ENCODE peak calls at places on chromosomes 2 and 18, in eight cellular contexts. One of them, this sample, is unnamed.

GRCh38 chr2:85961053-85961452 is 72.3 kb upstream of the ST3GAL5 start:
- DNase-seq in kidney: no peak
- DNase-seq in germinal center: no peak
- DNase-seq in GM10248: no peak
- DNase-seq in ascending aorta: no peak
- DNase-seq in activated CD8-positive, alpha-beta memory T cell treated with anti-CD3 and anti-CD28 coated beads for 48 hours: no peak
- DNase-seq in activated T-helper 1 cell treated with Interleukin-2 at 50 U/mL for 16 hours: no peak
- DNase-seq in Peyer's patch: no peak
- DNase-seq in this sample: no peak

GRCh38 chr18:60892855-60893254 is 440.4 kb upstream of the CDH20 start:
- DNase-seq in GM10248: no peak
- DNase-seq in germinal center: no peak
- DNase-seq in Peyer's patch: no peak
- DNase-seq in activated T-helper 1 cell treated with Interleukin-2 at 50 U/mL for 16 hours: no peak
- DNase-seq in ascending aorta: no peak
- DNase-seq in activated CD8-positive, alpha-beta memory T cell treated with anti-CD3 and anti-CD28 coated beads for 48 hours: no peak
- DNase-seq in kidney: no peak
- DNase-seq in this sample: no peak

GRCh38 chr2:60551241-60552095 is 2.0 kb downstream of the BCL11A start:
- DNase-seq in activated CD8-positive, alpha-beta memory T cell treated with anti-CD3 and anti-CD28 coated beads for 48 hours: no peak
- DNase-seq in ascending aorta: no peak
- DNase-seq in Peyer's patch: peak
- DNase-seq in activated T-helper 1 cell treated with Interleukin-2 at 50 U/mL for 16 hours: no peak
- DNase-seq in GM10248: no peak
- DNase-seq in kidney: peak
- DNase-seq in germinal center: no peak
- DNase-seq in this sample: no peak

GRCh38 chr2:28976584-28976983 is 4.5 kb upstream of the TOGARAM2 start:
- DNase-seq in activated T-helper 1 cell treated with Interleukin-2 at 50 U/mL for 16 hours: no peak
- DNase-seq in activated CD8-positive, alpha-beta memory T cell treated with anti-CD3 and anti-CD28 coated beads for 48 hours: no peak
- DNase-seq in kidney: peak
- DNase-seq in ascending aorta: no peak
- DNase-seq in germinal center: no peak
- DNase-seq in Peyer's patch: no peak
- DNase-seq in GM10248: no peak
- DNase-seq in this sample: no peak

GRCh38 chr2:104944495-104944894 is 90.6 kb downstream of the POU3F3 start:
- DNase-seq in germinal center: no peak
- DNase-seq in activated CD8-positive, alpha-beta memory T cell treated with anti-CD3 and anti-CD28 coated beads for 48 hours: no peak
- DNase-seq in Peyer's patch: no peak
- DNase-seq in activated T-helper 1 cell treated with Interleukin-2 at 50 U/mL for 16 hours: no peak
- DNase-seq in ascending aorta: no peak
- DNase-seq in GM10248: no peak
- DNase-seq in kidney: no peak
- DNase-seq in this sample: no peak

GRCh38 chr2:30686000-30686399 is 121.2 kb downstream of the CAPN13 start:
- DNase-seq in Peyer's patch: no peak
- DNase-seq in germinal center: no peak
- DNase-seq in ascending aorta: no peak
- DNase-seq in kidney: no peak
- DNase-seq in activated CD8-positive, alpha-beta memory T cell treated with anti-CD3 and anti-CD28 coated beads for 48 hours: no peak
- DNase-seq in GM10248: no peak
- DNase-seq in activated T-helper 1 cell treated with Interleukin-2 at 50 U/mL for 16 hours: no peak
- DNase-seq in this sample: no peak

GRCh38 chr18:35050638-35051287 is 9.6 kb downstream of the MAPRE2 start:
- DNase-seq in Peyer's patch: no peak
- DNase-seq in germinal center: no peak
- DNase-seq in ascending aorta: no peak
- DNase-seq in activated CD8-positive, alpha-beta memory T cell treated with anti-CD3 and anti-CD28 coated beads for 48 hours: no peak
- DNase-seq in activated T-helper 1 cell treated with Interleukin-2 at 50 U/mL for 16 hours: no peak
- DNase-seq in GM10248: no peak
- DNase-seq in kidney: no peak
- DNase-seq in this sample: no peak

GRCh38 chr2:147520817-147521216 is 324.0 kb upstream of the ACVR2A start:
- DNase-seq in germinal center: no peak
- DNase-seq in activated T-helper 1 cell treated with Interleukin-2 at 50 U/mL for 16 hours: no peak
- DNase-seq in Peyer's patch: no peak
- DNase-seq in ascending aorta: no peak
- DNase-seq in activated CD8-positive, alpha-beta memory T cell treated with anti-CD3 and anti-CD28 coated beads for 48 hours: no peak
- DNase-seq in GM10248: no peak
- DNase-seq in kidney: no peak
- DNase-seq in this sample: no peak

GRCh38 chr18:68316636-68317035 is 398.3 kb downstream of the TMX3 start:
- DNase-seq in activated T-helper 1 cell treated with Interleukin-2 at 50 U/mL for 16 hours: no peak
- DNase-seq in germinal center: no peak
- DNase-seq in GM10248: no peak
- DNase-seq in activated CD8-positive, alpha-beta memory T cell treated with anti-CD3 and anti-CD28 coated beads for 48 hours: no peak
- DNase-seq in Peyer's patch: no peak
- DNase-seq in kidney: no peak
- DNase-seq in ascending aorta: no peak
- DNase-seq in this sample: no peak

This sample was measured in posterior vena cava.